ENCODE peak calls at places on chromosomes 6 and 20, in four cellular contexts. T, Y, O and Z are unnamed samples.

GRCh38 chr6:44849829-44850228 is 462.3 kb downstream of the CDC5L start:
- DNase-seq in T (no peak), Y (no peak), O (no peak), Z (no peak)

GRCh38 chr20:32598606-32599005 is 13.5 kb upstream of the NOL4L start:
- DNase-seq in T (no peak), Y (no peak), O (no peak), Z (no peak)

GRCh38 chr6:44263357-44264100 is 1.8 kb downstream of the NFKBIE start:
- DNase-seq in T (no peak), Y (no peak), O (peak), Z (no peak)

GRCh38 chr20:56988446-56988845 is 278.0 kb downstream of the BMP7 start:
- DNase-seq in T (no peak), Y (no peak), O (no peak), Z (no peak)

GRCh38 chr6:143806282-143807102 is 36.6 kb upstream of the LTV1 start:
- DNase-seq in T (no peak), Y (no peak), O (peak), Z (no peak)

GRCh38 chr6:4577406-4577805 is 198.8 kb upstream of the CDYL start:
- DNase-seq in T (no peak), Y (no peak), O (no peak), Z (peak)

GRCh38 chr6:17633465-17634188 is 33.5 kb downstream of the FAM8A1 start:
- DNase-seq in T (no peak), Y (no peak), O (no peak), Z (no peak)

GRCh38 chr6:35052694-35053565 is 88.2 kb downstream of the TCP11 start:
- DNase-seq in T (no peak), Y (no peak), O (no peak), Z (no peak)

GRCh38 chr20:22379472-22379871 is 204.9 kb downstream of the FOXA2 start:
- DNase-seq in T (no peak), Y (peak), O (no peak), Z (no peak)

GRCh38 chr6:127328043-127328442 is 15.4 kb downstream of the ECHDC1 start:
- DNase-seq in T (no peak), Y (no peak), O (no peak), Z (no peak)

GRCh38 chr6:111087871-111088667 is 766 bp downstream of the SLC16A10 start:
- DNase-seq in T (peak), Y (peak), O (no peak), Z (no peak)

GRCh38 chr20:59933296-59933848 is at the start of gene SYCP2:
- DNase-seq in T (no peak), Y (no peak), O (peak), Z (no peak)

GRCh38 chr6:33132121-33132524 is 56.3 kb downstream of the HLA-DPB1 start:
- DNase-seq in T (no peak), Y (no peak), O (no peak), Z (no peak)

GRCh38 chr20:13494019-13494418 is 144.7 kb downstream of the TASP1 start:
- DNase-seq in T (no peak), Y (no peak), O (no peak), Z (no peak)

GRCh38 chr6:30954631-30955366 is 14.0 kb downstream of the MUCL3 start:
- DNase-seq in T (no peak), Y (no peak), O (no peak), Z (no peak)

GRCh38 chr6:20921533-20921932 is 387.3 kb downstream of the CDKAL1 start:
- DNase-seq in T (no peak), Y (no peak), O (no peak), Z (no peak)

GRCh38 chr6:33641602-33642001 is 20.5 kb downstream of the ITPR3 start:
- DNase-seq in T (no peak), Y (no peak), O (no peak), Z (no peak)

GRCh38 chr6:105320766-105321165 is 82.1 kb downstream of the PREP start:
- DNase-seq in T (no peak), Y (no peak), O (no peak), Z (no peak)

GRCh38 chr6:133551847-133552331 is 310.7 kb downstream of the EYA4 start:
- DNase-seq in T (no peak), Y (no peak), O (no peak), Z (no peak)

GRCh38 chr6:150030611-150031010 is 5.3 kb upstream of the RAET1L start:
- DNase-seq in T (no peak), Y (no peak), O (no peak), Z (no peak)

GRCh38 chr20:11112837-11113236 is 439.0 kb upstream of the JAG1 start:
- DNase-seq in T (no peak), Y (no peak), O (no peak), Z (peak)

GRCh38 chr20:24798930-24799705 is 150.0 kb upstream of the CST7 start:
- DNase-seq in T (no peak), Y (no peak), O (no peak), Z (no peak)

GRCh38 chr20:34040300-34041015 is 46.7 kb downstream of the RALY start:
- DNase-seq in T (no peak), Y (no peak), O (no peak), Z (no peak)

GRCh38 chr6:34852406-34853085 is 35.3 kb downstream of the TAF11 start:
- DNase-seq in T (no peak), Y (no peak), O (no peak), Z (no peak)

GRCh38 chr20:35344354-35344837 is 52.2 kb upstream of the FAM83C start:
- DNase-seq in T (peak), Y (no peak), O (peak), Z (no peak)

GRCh38 chr6:44004625-44005506 is 122.4 kb downstream of the MRPL14 start:
- DNase-seq in T (no peak), Y (no peak), O (no peak), Z (no peak)

GRCh38 chr20:37351689-37352610 is 6.0 kb downstream of the SRC start:
- DNase-seq in T (no peak), Y (no peak), O (no peak), Z (no peak)

GRCh38 chr6:32692019-32692418 is 25.6 kb upstream of the HLA-DQB1 start:
- DNase-seq in T (peak), Y (peak), O (no peak), Z (peak)

GRCh38 chr20:33079267-33079666 is at the start of gene BPIFB4:
- DNase-seq in T (no peak), Y (no peak), O (no peak), Z (no peak)

GRCh38 chr6:26217714-26218075 is 130.5 kb downstream of the HFE start:
- DNase-seq in T (no peak), Y (no peak), O (no peak), Z (peak)

GRCh38 chr6:39143238-39143930 is 28.4 kb upstream of the SAYSD1 start:
- DNase-seq in T (no peak), Y (no peak), O (no peak), Z (no peak)

GRCh38 chr6:10235339-10235738 is 179.5 kb downstream of the TFAP2A start:
- DNase-seq in T (no peak), Y (no peak), O (no peak), Z (no peak)

DNA sequence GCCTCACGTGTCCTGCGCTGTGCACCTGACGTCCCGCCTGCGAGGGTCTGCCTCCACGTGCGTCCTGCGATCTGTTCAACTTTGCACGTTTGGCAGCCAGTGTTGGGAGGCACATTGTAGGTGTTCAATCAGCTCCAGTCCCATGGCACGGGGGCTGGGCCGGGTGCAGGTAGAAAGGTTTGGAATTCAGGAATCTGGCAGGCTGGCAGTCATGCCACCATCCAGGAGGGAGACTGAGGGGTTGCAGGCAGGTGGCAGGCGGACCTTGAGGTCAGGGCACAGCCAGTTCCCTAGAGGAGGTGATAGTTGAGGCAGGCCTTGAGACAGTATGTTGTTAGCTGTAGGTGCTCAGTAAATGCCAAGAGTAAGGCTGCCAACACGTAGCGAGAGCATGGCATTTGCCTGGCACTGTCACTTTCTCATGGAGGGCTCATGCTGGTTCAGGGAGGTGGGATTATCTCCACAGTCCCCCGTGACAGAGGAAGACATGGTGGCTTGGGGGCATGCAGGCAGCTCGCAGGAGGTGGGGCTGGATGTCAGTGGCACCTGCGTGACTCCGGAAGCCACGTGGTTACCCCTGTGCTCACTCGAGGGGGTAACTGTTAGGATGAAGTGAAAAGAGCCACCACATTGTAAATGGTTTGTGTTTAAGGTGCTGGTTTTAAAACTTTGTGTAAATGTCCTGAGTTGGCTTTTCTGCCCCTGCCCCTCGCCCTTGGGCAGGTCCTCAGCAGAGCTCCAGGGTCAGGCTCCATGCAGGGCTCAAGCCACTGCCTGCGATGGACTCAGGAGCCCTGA is 111.8 kb upstream of the FRMD1 start:
- DNase-seq in T (no peak), Y (no peak), O (no peak), Z (no peak)
- H3K27ac ChIP-seq in T (no peak), Y (no peak), O (no peak), Z (no peak)

DNA sequence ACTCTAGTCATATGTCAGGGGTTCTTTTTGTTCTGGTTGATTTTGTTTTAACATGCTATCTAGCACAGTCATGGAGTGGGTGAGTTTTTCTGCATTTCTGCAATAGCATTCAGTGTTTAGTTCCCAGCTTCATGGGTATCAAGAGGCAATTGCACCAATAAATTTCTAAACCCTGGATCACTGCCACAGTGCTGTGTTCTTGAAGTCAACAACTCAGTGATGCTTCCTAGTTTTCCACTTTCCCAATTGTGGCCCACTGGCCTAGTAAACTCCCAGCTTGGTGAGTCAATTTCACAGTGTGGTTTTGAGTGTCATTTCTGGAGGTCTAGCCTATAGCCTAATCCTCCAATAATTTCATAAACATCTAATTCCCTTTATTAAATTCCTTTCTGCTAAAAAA is 89.8 kb downstream of the PDE7B start:
- DNase-seq in T (no peak), Y (no peak), O (no peak), Z (no peak)
- TF ChIP-seq TCF7L2 in T (no peak), Y (no peak), O (no peak), Z (no peak)

DNA sequence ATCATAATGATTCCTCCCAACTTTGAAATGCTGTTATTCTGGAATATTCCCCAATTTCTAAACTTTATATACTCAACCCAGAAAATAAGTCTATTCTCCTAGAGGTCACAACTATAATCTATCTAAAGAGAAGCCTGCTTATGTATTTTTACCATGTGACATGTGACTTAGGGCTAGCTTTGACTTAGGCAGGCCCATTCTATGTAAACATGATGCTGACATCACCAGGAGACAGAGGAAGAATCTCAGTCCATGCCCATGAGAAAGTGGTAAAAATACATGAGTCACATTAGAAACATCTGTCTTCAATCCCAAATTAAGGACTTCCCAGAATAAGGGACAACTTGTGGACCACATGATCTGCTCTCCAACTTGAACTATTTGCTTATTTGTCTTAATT is 113.6 kb upstream of the ID4 start:
- DNase-seq in T (no peak), Y (no peak), O (no peak), Z (no peak)
- TF ChIP-seq POLR2AphosphoS5 in T (no peak), Y (no peak), O (no peak), Z (no peak)

GRCh38 chr20:6828794-6829423 is 61.4 kb downstream of the BMP2 start:
- DNase-seq in T (peak), Y (peak), O (peak), Z (peak)

GRCh38 chr20:6827472-6827871 is 60.0 kb downstream of the BMP2 start:
- DNase-seq in T (no peak), Y (no peak), O (no peak), Z (no peak)

GRCh38 chr20:6831461-6831860 is 64.0 kb downstream of the BMP2 start:
- DNase-seq in T (no peak), Y (no peak), O (no peak), Z (no peak)

GRCh38 chr20:6832811-6833210 is 65.3 kb downstream of the BMP2 start:
- DNase-seq in T (no peak), Y (no peak), O (no peak), Z (no peak)

GRCh38 chr20:6829510-6830116 is 62.1 kb downstream of the BMP2 start:
- DNase-seq in T (peak), Y (no peak), O (no peak), Z (no peak)
- H3K27ac ChIP-seq in T (no peak), Y (no peak), O (no peak), Z (no peak)

GRCh38 chr6:131061041-131061770 is 1.8 kb downstream of the EPB41L2 start:
- DNase-seq in T (peak), Y (no peak), O (no peak), Z (no peak)
- TF ChIP-seq TCF7L2 in T (no peak), Y (no peak), O (no peak), Z (no peak)

DNA sequence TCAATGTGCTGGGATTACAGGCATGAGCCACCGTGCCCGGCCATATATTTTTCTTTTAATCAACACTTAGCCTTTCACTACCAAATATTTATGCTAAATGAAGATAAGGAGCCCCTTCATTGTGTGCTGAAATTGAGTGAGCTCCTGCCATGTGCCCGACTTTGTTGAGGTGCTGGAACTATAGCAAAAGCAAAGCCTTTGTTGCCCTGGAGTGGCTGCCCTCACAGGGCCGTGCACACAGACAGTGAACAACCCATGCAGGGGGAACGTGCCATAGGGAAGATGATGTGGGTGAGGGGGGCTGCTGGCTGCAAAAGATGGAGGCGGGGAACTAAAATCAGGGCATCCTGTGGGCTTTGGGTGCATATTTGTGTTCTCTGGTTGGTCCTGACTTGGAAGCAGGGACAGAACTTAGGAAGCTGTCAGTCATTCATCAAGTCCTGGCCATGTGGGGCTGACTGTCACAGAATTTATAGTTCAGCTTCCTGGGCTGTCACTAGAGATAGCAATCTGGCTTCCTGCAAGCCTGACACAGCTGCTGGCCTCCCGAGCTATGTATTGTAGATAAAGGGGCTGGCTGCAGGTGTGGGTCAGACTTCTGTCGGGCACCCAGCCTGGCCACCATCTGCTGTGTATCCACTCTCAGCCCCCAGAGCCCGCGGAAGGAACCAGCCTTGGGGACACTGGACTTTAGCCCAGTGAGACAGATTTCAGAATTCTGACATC is 56.8 kb upstream of the MPC1 start:
- DNase-seq in T (no peak), Y (no peak), O (no peak), Z (no peak)
- TF ChIP-seq POLR2AphosphoS5 in T (no peak), Y (no peak), O (no peak), Z (no peak)

DNA sequence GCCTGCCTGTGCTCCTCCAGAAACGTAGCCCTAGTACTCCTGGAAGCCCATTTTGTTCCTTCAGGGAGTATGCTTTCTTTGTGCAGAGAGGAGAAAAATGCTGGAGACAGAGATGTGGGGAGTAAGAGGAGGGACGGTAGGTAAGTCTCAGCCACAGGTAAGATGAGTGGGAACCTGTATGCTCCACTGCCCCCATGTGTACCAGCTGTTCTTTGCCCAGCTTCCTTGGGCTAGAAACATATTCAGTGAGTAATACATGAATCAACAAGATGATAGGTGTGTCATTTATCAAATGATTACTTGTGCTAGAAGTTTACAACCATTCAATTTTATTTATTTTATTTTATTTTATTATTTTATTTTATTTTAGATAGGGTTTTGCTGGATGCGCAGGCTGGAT is 13.6 kb upstream of the CEP85L start:
- DNase-seq in T (no peak), Y (no peak), O (no peak), Z (no peak)
- H3K27ac ChIP-seq in T (no peak), Y (no peak), O (no peak), Z (no peak)

DNA sequence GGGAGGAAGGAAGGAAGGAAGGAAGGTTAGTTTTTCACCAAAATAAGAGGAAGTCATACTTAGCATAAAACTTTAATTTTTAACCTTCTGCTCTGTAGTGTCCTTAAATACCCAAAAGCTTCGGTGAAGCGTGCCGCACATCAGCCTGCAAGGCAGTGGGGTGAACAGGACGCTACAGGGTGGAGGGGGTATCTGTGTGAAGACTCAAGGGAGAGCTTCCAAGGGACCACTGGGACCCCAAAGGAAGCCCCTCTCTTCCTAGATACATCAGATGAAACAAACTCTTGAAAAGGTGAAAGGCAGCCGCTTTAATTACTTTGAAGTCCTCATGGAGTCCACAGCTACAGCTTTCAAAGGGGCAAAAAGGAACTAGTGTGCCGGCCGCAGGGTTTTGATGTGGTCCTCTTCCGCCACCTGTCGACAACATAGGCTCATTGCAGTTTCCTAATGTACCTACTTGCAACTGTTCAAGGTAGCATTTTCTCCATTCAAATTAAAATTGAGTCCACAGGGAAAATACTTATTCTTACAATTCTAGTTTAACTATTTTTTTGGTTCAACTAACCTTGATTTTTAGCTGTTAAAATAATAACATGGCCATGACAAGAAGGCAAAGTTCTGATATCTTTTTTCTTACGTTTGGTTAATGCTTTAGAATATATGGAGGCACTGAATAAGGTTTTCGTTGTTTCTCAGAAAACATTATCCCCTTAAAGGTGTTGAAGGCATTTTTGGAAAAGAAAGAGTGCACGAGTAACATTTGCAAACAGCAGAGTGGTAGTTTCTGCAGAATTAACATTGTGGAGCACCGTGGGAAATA is 135.0 kb upstream of the RIPOR2 start:
- DNase-seq in T (peak), Y (peak), O (peak), Z (peak)
- TF ChIP-seq TCF7L2 in T (no peak), Y (peak), O (no peak), Z (peak)